ENCODE peak calls at places on chromosomes 16 and 17, in five cellular contexts. One of them, this sample, is unnamed.

GRCh38 chr17:50465635-50466034 is 3.0 kb downstream of the CHAD start:
- DNase-seq in IMR-90: no peak
- DNase-seq in adrenal gland: no peak
- DNase-seq in thyroid gland: no peak
- DNase-seq in suprapubic skin: no peak
- DNase-seq in this sample: no peak

GRCh38 chr17:42670199-42670924 is 6.4 kb downstream of the PLEKHH3 start:
- DNase-seq in thyroid gland: no peak
- DNase-seq in adrenal gland: no peak
- DNase-seq in IMR-90: no peak
- DNase-seq in suprapubic skin: no peak
- DNase-seq in this sample: peak

GRCh38 chr17:31401456-31402254 is 10.2 kb downstream of the RAB11FIP4 start:
- DNase-seq in IMR-90: no peak
- DNase-seq in suprapubic skin: no peak
- DNase-seq in adrenal gland: peak
- DNase-seq in thyroid gland: no peak
- DNase-seq in this sample: no peak

GRCh38 chr17:81685108-81685507 is 1.3 kb downstream of the HGS start:
- DNase-seq in IMR-90: peak
- DNase-seq in thyroid gland: no peak
- DNase-seq in adrenal gland: peak
- DNase-seq in suprapubic skin: no peak
- DNase-seq in this sample: peak

GRCh38 chr16:4064950-4065352 is 51.3 kb downstream of the ADCY9 start:
- DNase-seq in suprapubic skin: no peak
- DNase-seq in adrenal gland: no peak
- DNase-seq in IMR-90: no peak
- DNase-seq in thyroid gland: no peak
- DNase-seq in this sample: no peak

GRCh38 chr17:80921741-80922579 is 69.7 kb upstream of the CHMP6 start:
- DNase-seq in adrenal gland: no peak
- DNase-seq in thyroid gland: no peak
- DNase-seq in IMR-90: no peak
- DNase-seq in suprapubic skin: no peak
- DNase-seq in this sample: no peak

GRCh38 chr17:39164675-39165143 is 1.3 kb downstream of the ARL5C start:
- DNase-seq in suprapubic skin: peak
- DNase-seq in IMR-90: peak
- DNase-seq in thyroid gland: peak
- DNase-seq in adrenal gland: peak
- DNase-seq in this sample: peak

GRCh38 chr17:37160940-37161339 is 212.2 kb downstream of the AATF start:
- DNase-seq in adrenal gland: no peak
- DNase-seq in IMR-90: peak
- DNase-seq in thyroid gland: no peak
- DNase-seq in suprapubic skin: no peak
- DNase-seq in this sample: no peak

GRCh38 chr17:7204828-7205461 is 14.7 kb downstream of the DLG4 start:
- DNase-seq in suprapubic skin: peak
- DNase-seq in thyroid gland: peak
- DNase-seq in adrenal gland: peak
- DNase-seq in IMR-90: peak
- DNase-seq in this sample: peak

GRCh38 chr17:64428406-64428805 is 20.5 kb upstream of the MILR1 start:
- DNase-seq in thyroid gland: no peak
- DNase-seq in adrenal gland: no peak
- DNase-seq in suprapubic skin: no peak
- DNase-seq in IMR-90: no peak
- DNase-seq in this sample: no peak

GRCh38 chr16:25081702-25082101 is 29.8 kb upstream of the LCMT1 start:
- DNase-seq in suprapubic skin: no peak
- DNase-seq in thyroid gland: no peak
- DNase-seq in adrenal gland: no peak
- DNase-seq in IMR-90: no peak
- DNase-seq in this sample: peak

GRCh38 chr17:29563816-29564215 is 3.0 kb downstream of the ABHD15 start:
- DNase-seq in IMR-90: no peak
- DNase-seq in adrenal gland: no peak
- DNase-seq in thyroid gland: no peak
- DNase-seq in suprapubic skin: peak
- DNase-seq in this sample: no peak

GRCh38 chr16:59067207-59067606 is 333.1 kb upstream of the GOT2 start:
- DNase-seq in suprapubic skin: no peak
- DNase-seq in adrenal gland: peak
- DNase-seq in IMR-90: peak
- DNase-seq in thyroid gland: no peak
- DNase-seq in this sample: no peak

GRCh38 chr17:50689251-50689650 is 18.5 kb downstream of the ANKRD40 start:
- DNase-seq in adrenal gland: peak
- DNase-seq in thyroid gland: peak
- DNase-seq in suprapubic skin: peak
- DNase-seq in IMR-90: peak
- DNase-seq in this sample: no peak

GRCh38 chr16:53052519-53053501 is at the start of gene CHD9NB:
- DNase-seq in adrenal gland: peak
- DNase-seq in IMR-90: peak
- DNase-seq in thyroid gland: peak
- DNase-seq in suprapubic skin: no peak
- DNase-seq in this sample: peak

GRCh38 chr16:53056528-53056881 is 1.7 kb downstream of the CHD9 start:
- DNase-seq in adrenal gland: peak
- DNase-seq in thyroid gland: no peak
- DNase-seq in suprapubic skin: no peak
- DNase-seq in IMR-90: peak
- DNase-seq in this sample: peak

GRCh38 chr16:53053967-53054669 is 673 bp upstream of the CHD9 start:
- DNase-seq in adrenal gland: peak
- DNase-seq in IMR-90: no peak
- DNase-seq in thyroid gland: peak
- DNase-seq in suprapubic skin: no peak
- DNase-seq in this sample: peak

GRCh38 chr16:53055603-53056527 is 1.1 kb downstream of the CHD9 start:
- DNase-seq in thyroid gland: peak
- DNase-seq in suprapubic skin: no peak
- DNase-seq in IMR-90: peak
- DNase-seq in adrenal gland: peak
- DNase-seq in this sample: peak

GRCh38 chr16:53054670-53055485 is at the start of gene CHD9:
- DNase-seq in adrenal gland: peak
- DNase-seq in suprapubic skin: peak
- DNase-seq in IMR-90: peak
- DNase-seq in thyroid gland: peak
- DNase-seq in this sample: peak
- TF ChIP-seq POLR2A in adrenal gland: peak
- TF ChIP-seq POLR2A in suprapubic skin: no peak
- TF ChIP-seq POLR2A in IMR-90: no peak
- TF ChIP-seq POLR2A in thyroid gland: peak
- TF ChIP-seq POLR2A in this sample: peak

DNA sequence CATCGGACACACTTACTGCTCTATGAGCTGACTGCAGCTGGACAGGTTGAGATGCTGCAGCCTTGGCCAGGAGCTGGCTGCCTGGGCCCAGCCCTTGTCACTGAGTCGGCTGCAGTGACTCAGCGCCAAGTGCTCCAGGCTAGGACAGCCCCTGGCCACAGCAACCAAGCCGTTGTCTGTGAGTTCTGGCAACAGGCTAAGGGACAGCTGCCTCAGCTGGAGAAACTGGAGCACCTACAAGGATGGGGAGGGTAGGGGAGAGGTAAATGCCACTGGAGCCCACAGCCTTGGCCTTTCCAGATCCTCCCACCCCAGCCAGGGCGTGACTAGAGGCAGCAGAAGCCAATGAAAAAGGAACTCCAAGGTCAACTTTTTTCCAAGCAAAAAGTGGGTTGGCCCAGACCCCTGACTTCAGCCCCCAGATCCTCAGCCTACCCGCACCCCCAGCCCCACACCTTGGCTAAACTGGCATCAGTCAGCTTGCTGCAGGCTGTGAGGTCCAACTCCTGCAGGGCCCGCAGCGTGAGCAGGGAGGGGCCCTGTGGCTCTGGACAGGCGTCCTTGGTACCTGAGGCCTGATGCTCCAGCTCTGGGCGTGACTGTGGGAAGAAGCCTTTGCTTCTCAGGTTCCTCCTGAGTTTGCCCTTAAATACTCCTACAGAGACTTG is 9.1 kb downstream of the ELMO3 start:
- DNase-seq in adrenal gland: peak
- DNase-seq in thyroid gland: no peak
- DNase-seq in IMR-90: peak
- DNase-seq in suprapubic skin: no peak
- DNase-seq in this sample: peak
- TF ChIP-seq POLR2A in adrenal gland: no peak
- TF ChIP-seq POLR2A in thyroid gland: no peak
- TF ChIP-seq POLR2A in IMR-90: no peak
- TF ChIP-seq POLR2A in suprapubic skin: no peak
- TF ChIP-seq POLR2A in this sample: no peak

GRCh38 chr17:79812206-79812968 is 15.5 kb upstream of the CBX8 start:
- DNase-seq in suprapubic skin: no peak
- DNase-seq in adrenal gland: no peak
- DNase-seq in IMR-90: no peak
- DNase-seq in thyroid gland: no peak
- DNase-seq in this sample: no peak

GRCh38 chr17:79811888-79812205 is 15.0 kb upstream of the CBX8 start:
- DNase-seq in suprapubic skin: no peak
- DNase-seq in adrenal gland: no peak
- DNase-seq in IMR-90: no peak
- DNase-seq in thyroid gland: no peak
- DNase-seq in this sample: no peak

GRCh38 chr17:79814624-79814965 is 17.7 kb upstream of the CBX8 start:
- DNase-seq in adrenal gland: no peak
- DNase-seq in thyroid gland: no peak
- DNase-seq in IMR-90: no peak
- DNase-seq in suprapubic skin: no peak
- DNase-seq in this sample: no peak

GRCh38 chr17:79813826-79814623 is 17.1 kb upstream of the CBX8 start:
- DNase-seq in adrenal gland: no peak
- DNase-seq in thyroid gland: no peak
- DNase-seq in suprapubic skin: no peak
- DNase-seq in IMR-90: no peak
- DNase-seq in this sample: no peak

GRCh38 chr17:79812969-79813825 is 16.3 kb upstream of the CBX8 start:
- DNase-seq in adrenal gland: no peak
- DNase-seq in suprapubic skin: no peak
- DNase-seq in IMR-90: no peak
- DNase-seq in thyroid gland: no peak
- DNase-seq in this sample: no peak
- TF ChIP-seq POLR2A in adrenal gland: no peak
- TF ChIP-seq POLR2A in suprapubic skin: no peak
- TF ChIP-seq POLR2A in IMR-90: no peak
- TF ChIP-seq POLR2A in thyroid gland: no peak
- TF ChIP-seq POLR2A in this sample: no peak

DNA sequence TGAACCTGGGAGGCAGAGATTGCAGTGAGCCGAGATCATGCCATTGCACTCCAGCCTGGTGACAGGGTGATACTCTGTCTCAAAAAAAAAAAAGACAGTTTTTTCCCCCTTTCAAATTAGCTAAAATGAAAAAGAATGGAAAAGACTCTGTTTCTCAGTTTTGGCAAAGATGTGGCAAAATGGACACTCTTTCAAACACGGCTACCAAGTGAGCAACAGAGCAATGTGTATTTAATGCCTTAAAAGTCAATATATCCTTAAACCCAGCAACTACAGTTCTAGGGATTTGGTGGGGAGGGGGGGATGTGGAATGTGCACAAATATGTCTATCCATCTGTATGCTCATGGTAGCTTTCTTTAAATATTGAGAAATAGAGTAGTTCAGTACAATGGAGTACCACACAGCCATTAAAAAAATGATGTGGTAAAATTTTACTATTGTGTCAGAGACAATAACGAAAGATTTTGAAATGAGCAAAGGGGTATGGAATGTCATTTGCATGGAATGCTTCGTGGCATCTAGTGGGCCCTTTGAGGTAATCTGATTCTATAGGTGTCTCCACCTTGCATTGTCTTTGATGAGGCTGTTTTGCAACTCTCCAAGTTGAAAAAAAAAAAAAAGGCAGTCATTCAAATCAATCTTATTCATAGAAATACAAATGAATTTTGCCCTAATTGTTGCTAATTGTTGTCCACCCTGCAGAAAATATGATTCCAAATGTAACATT is 108.1 kb downstream of the AXIN2 start:
- DNase-seq in thyroid gland: no peak
- DNase-seq in adrenal gland: no peak
- DNase-seq in suprapubic skin: no peak
- DNase-seq in IMR-90: no peak
- DNase-seq in this sample: no peak
- TF ChIP-seq POLR2A in thyroid gland: no peak
- TF ChIP-seq POLR2A in adrenal gland: no peak
- TF ChIP-seq POLR2A in suprapubic skin: no peak
- TF ChIP-seq POLR2A in IMR-90: no peak
- TF ChIP-seq POLR2A in this sample: no peak

DNA sequence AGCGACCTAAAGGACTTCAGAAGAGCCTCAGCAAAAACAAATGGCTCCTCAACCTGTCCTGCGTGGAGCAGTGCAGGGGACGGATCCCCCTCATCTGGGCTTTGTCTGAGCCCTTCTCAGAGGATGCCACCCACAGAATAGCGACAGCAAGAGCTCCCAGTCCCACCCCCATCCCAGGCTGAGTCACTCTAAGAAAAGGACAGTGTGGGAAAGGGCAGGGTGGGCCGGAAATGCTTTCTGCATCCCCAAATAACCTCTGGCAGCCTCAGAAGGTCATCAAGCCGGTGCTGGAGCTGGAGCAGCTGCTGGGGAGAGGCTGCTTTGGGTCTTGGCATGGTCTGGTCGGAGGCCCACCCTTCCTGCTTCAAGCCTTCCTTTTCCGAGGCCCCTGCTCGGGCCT is 8.9 kb downstream of the SLC12A4 start:
- DNase-seq in adrenal gland: peak
- DNase-seq in IMR-90: peak
- DNase-seq in thyroid gland: no peak
- DNase-seq in suprapubic skin: peak
- DNase-seq in this sample: no peak
- TF ChIP-seq POLR2A in adrenal gland: no peak
- TF ChIP-seq POLR2A in IMR-90: no peak
- TF ChIP-seq POLR2A in thyroid gland: no peak
- TF ChIP-seq POLR2A in suprapubic skin: no peak
- TF ChIP-seq POLR2A in this sample: no peak

This sample was measured in erythroblast.